ENCODE peak calls at places on chromosome 20, in six cellular contexts. I, B, Z, D, M and E are unnamed samples.
A peak's percentile ranks its signal among the peaks of the same experiment; 100 is the strongest.

GRCh38 chr20:18857640-18858039 is 44.1 kb downstream of the SCP2D1 start:
- DNase-seq in B (no peak), D (no peak), M (no peak), I (no peak), Z (no peak), E (no peak)

GRCh38 chr20:62376112-62377063 is 9.3 kb upstream of the LAMA5 start:
- DNase-seq in Z (no peak), D (peak; percentile 52), B (no peak), M (no peak), I (peak; percentile 94), E (peak; percentile 70)

GRCh38 chr20:44541957-44542356 is 20.1 kb upstream of the SERINC3 start:
- DNase-seq in D (no peak), I (peak; percentile 28), Z (no peak), M (no peak), B (no peak), E (no peak)

GRCh38 chr20:12068146-12068545 is 150.5 kb downstream of the BTBD3 start:
- DNase-seq in Z (no peak), M (no peak), D (no peak), B (peak; percentile 14), I (peak; percentile 44), E (peak; percentile 8)

GRCh38 chr20:53226788-53227187 is 254.6 kb downstream of the TSHZ2 start:
- DNase-seq in I (no peak), D (no peak), B (no peak), M (no peak), Z (no peak), E (no peak)

GRCh38 chr20:47346172-47346571 is 10.3 kb downstream of the ZMYND8 start:
- DNase-seq in B (no peak), D (no peak), I (no peak), M (no peak), Z (no peak), E (no peak)

GRCh38 chr20:35273449-35274171 is 4.3 kb downstream of the MMP24OS start:
- DNase-seq in I (no peak), M (no peak), D (no peak), Z (peak; percentile 67), B (no peak), E (no peak)

GRCh38 chr20:12170406-12170805 is 252.7 kb downstream of the BTBD3 start:
- DNase-seq in D (no peak), B (no peak), M (no peak), I (no peak), Z (no peak), E (no peak)

GRCh38 chr20:45343867-45344721 is 4.1 kb downstream of the SDC4 start:
- DNase-seq in D (peak; percentile 83), I (peak; percentile 33), M (no peak), Z (no peak), B (peak; percentile 87), E (no peak)

GRCh38 chr20:48153523-48153922 is 368.2 kb upstream of the SULF2 start:
- DNase-seq in B (no peak), I (no peak), M (peak; percentile 5), D (no peak), Z (no peak), E (no peak)

GRCh38 chr20:45088247-45088646 is 12.7 kb downstream of the KCNS1 start:
- DNase-seq in Z (no peak), M (no peak), B (peak; percentile 45), D (no peak), I (no peak), E (no peak)

GRCh38 chr20:54643761-54644160 is 168.4 kb downstream of the DOK5 start:
- DNase-seq in M (peak; percentile 4), I (no peak), B (peak; percentile 91), Z (no peak), D (no peak), E (no peak)

GRCh38 chr20:41175201-41175651 is 37.9 kb downstream of the PLCG1 start:
- DNase-seq in Z (no peak), I (no peak), D (no peak), M (no peak), B (no peak), E (no peak)

GRCh38 chr20:34525709-34526416 is 9.6 kb downstream of the DYNLRB1 start:
- DNase-seq in M (no peak), B (peak; percentile 97), I (no peak), D (peak; percentile 90), Z (peak; percentile 80), E (no peak)

GRCh38 chr20:35467339-35468224 is 12.2 kb downstream of the CEP250 start:
- DNase-seq in D (peak; percentile 65), B (peak; percentile 59), I (peak; percentile 22), M (no peak), Z (no peak), E (peak; percentile 68)